ENCODE peak calls at places on chromosomes 1 and 21, in seven cellular contexts. M, V, G, F, W, D and X are unnamed samples.

GRCh38 chr1:35184495-35185199 is 8.3 kb downstream of the SFPQ start:
- DNase-seq in M (no peak), V (no peak), G (no peak), F (no peak), W (no peak), D (no peak), X (no peak)

GRCh38 chr1:197320991-197321531 is 53.0 kb downstream of the CRB1 start:
- DNase-seq in M (no peak), V (no peak), G (no peak), F (peak; percentile 4), W (no peak), D (no peak), X (no peak)

GRCh38 chr1:108719654-108720435 is 7.1 kb downstream of the FNDC7 start:
- DNase-seq in M (peak; percentile 13), V (peak; percentile 36), G (no peak), F (peak; percentile 90), W (peak; percentile 85), D (no peak), X (no peak)

GRCh38 chr1:201171063-201172036 is 17.1 kb upstream of the TMEM9 start:
- DNase-seq in M (peak; percentile 65), V (peak; percentile 81), G (no peak), F (peak; percentile 46), W (no peak), D (peak; percentile 23), X (peak; percentile 66)

GRCh38 chr1:10685851-10686403 is 110.5 kb downstream of the CASZ1 start:
- DNase-seq in M (peak; percentile 93), V (no peak), G (no peak), F (peak; percentile 16), W (no peak), D (no peak), X (no peak)

GRCh38 chr1:218524526-218524925 is 179.4 kb downstream of the TGFB2 start:
- DNase-seq in M (no peak), V (no peak), G (no peak), F (peak; percentile 44), W (no peak), D (no peak), X (no peak)

GRCh38 chr1:179770887-179771502 is 27.9 kb downstream of the FAM163A start:
- DNase-seq in M (no peak), V (peak; percentile 36), G (no peak), F (no peak), W (no peak), D (no peak), X (no peak)

GRCh38 chr1:108815566-108815965 is 41.3 kb downstream of the AKNAD1 start:
- DNase-seq in M (no peak), V (no peak), G (no peak), F (no peak), W (peak; percentile 33), D (no peak), X (no peak)

GRCh38 chr1:15323351-15323988 is 76.4 kb downstream of the FHAD1 start:
- DNase-seq in M (peak; percentile 42), V (peak; percentile 74), G (peak; percentile 79), F (peak; percentile 80), W (peak; percentile 46), D (peak; percentile 68), X (peak; percentile 46)

GRCh38 chr1:222195857-222196256 is 352.0 kb downstream of the HHIPL2 start:
- DNase-seq in M (no peak), V (no peak), G (no peak), F (peak; percentile 5), W (no peak), D (no peak), X (no peak)

GRCh38 chr1:17909634-17910033 is 154.5 kb downstream of the ACTL8 start:
- DNase-seq in M (no peak), V (peak; percentile 94), G (no peak), F (peak; percentile 24), W (no peak), D (no peak), X (no peak)

GRCh38 chr21:44046734-44047133 is 34.6 kb downstream of the TRAPPC10 start:
- DNase-seq in M (no peak), V (no peak), G (no peak), F (no peak), W (no peak), D (no peak), X (no peak)

GRCh38 chr1:9466780-9467755 is 72.2 kb upstream of the SLC25A33 start:
- DNase-seq in M (no peak), V (no peak), G (peak; percentile 72), F (peak; percentile 10), W (no peak), D (no peak), X (no peak)

GRCh38 chr1:229479660-229480399 is 28.3 kb downstream of the NUP133 start:
- DNase-seq in M (no peak), V (peak; percentile 66), G (no peak), F (no peak), W (no peak), D (no peak), X (no peak)

GRCh38 chr1:201889092-201889968 is 632 bp downstream of the SHISA4 start:
- DNase-seq in M (no peak), V (no peak), G (no peak), F (no peak), W (peak; percentile 31), D (no peak), X (no peak)

GRCh38 chr1:205444931-205445652 is 10.8 kb downstream of the BLACAT1 start:
- DNase-seq in M (no peak), V (peak; percentile 92), G (no peak), F (no peak), W (no peak), D (no peak), X (no peak)

GRCh38 chr1:53678507-53678906 is 60.5 kb downstream of the GLIS1 start:
- DNase-seq in M (no peak), V (no peak), G (no peak), F (peak; percentile 19), W (no peak), D (no peak), X (no peak)

GRCh38 chr1:37676281-37677243 is 15.8 kb upstream of the CDCA8 start:
- DNase-seq in M (no peak), V (no peak), G (no peak), F (no peak), W (no peak), D (no peak), X (no peak)

GRCh38 chr1:93878889-93879586 is at the start of gene DNTTIP2:
- DNase-seq in M (peak; percentile 87), V (peak; percentile 97), G (peak; percentile 89), F (peak; percentile 87), W (peak; percentile 89), D (peak; percentile 86), X (peak; percentile 88)
- H3K27ac ChIP-seq in M (peak within 1 kb of the TSS; percentile 92), V (peak within 1 kb of the TSS; percentile 86), G (peak within 1 kb of the TSS; percentile 79), F (peak within 1 kb of the TSS; percentile 99), W (peak within 1 kb of the TSS; percentile 95), D (peak within 1 kb of the TSS; percentile 91), X (peak within 1 kb of the TSS; percentile 95)

GRCh38 chr1:155326659-155327058 is 6.0 kb downstream of the RUSC1 start:
- DNase-seq in M (no peak), V (no peak), G (no peak), F (no peak), W (no peak), D (no peak), X (no peak)
- H3K36me3 ChIP-seq in M (peaks cover 2% of the 10 kb centered on the region), V (peaks cover 7% of the 10 kb centered on the region), G (peaks cover 54% of the 10 kb centered on the region), F (peaks cover 34% of the 10 kb centered on the region), W (peaks cover 18% of the 10 kb centered on the region), D (peaks cover 14% of the 10 kb centered on the region), X (peaks cover 13% of the 10 kb centered on the region)

GRCh38 chr21:31337086-31337485 is 7.0 kb downstream of the TIAM1 start:
- DNase-seq in M (no peak), V (no peak), G (no peak), F (no peak), W (no peak), D (no peak), X (no peak)

GRCh38 chr21:31337991-31338891 is 5.8 kb downstream of the TIAM1 start:
- DNase-seq in M (no peak), V (no peak), G (no peak), F (no peak), W (no peak), D (no peak), X (no peak)

GRCh38 chr21:31335957-31336738 is 7.9 kb downstream of the TIAM1 start:
- DNase-seq in M (no peak), V (no peak), G (no peak), F (peak; percentile 95), W (peak; percentile 56), D (no peak), X (no peak)

GRCh38 chr21:31334648-31335121 is 9.4 kb downstream of the TIAM1 start:
- DNase-seq in M (no peak), V (no peak), G (no peak), F (no peak), W (no peak), D (no peak), X (no peak)

DNA sequence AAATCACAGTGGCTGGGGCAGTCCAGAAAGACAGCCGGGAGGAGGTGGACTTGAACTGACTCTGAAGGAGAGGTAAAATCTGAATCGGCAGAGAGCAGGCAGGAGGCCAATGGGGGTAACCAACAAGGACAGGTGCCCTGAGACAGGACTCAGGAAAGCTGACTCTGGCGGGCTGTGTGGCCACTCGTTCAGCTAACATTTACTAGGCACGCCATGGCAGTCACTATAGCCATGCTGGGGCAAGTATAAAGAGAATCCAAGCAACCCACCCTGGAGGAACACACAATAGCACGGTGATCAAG is 7.4 kb downstream of the TIAM1 start:
- DNase-seq in M (no peak), V (no peak), G (no peak), F (no peak), W (no peak), D (no peak), X (no peak)
- H3K27ac ChIP-seq in M (no peak overlapping the region), V (no peak overlapping the region), G (no peak overlapping the region), F (no peak overlapping the region), W (no peak overlapping the region), D (no peak overlapping the region), X (no peak overlapping the region)

DNA sequence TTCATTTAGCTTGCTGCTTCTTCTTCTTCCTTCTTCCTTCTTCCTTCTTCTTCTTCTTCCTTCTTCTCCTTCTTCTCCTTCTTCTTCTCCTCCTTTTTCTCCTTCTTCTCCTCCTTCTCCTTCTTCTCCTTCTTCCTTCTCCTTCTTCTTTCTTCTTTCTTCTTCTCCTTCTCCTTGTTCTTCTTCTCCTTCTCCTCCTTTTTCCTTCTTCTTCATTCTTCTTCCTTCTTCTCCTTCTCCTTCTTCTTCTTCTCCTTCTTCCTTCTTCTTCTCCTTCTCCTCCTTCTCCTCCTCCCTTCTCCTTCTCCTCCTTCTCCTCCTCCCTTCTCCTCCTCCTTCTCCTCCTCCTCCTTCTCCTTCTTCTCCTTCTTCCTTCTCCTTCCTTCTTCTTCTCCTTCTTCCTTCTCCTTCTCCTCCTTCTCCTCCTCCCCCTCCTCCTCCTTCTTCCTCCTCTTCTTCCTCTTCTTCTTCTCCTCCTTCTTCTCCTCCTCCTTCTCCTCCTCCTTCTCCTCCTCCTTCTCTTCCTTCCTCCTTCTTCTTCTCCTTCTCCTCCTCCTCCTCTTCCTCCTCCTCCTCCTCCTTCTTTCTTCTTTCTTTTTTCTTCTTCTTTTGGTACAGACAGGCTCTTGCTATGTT is 110.1 kb downstream of the ST3GAL3 start:
- DNase-seq in M (no peak), V (no peak), G (no peak), F (no peak), W (no peak), D (no peak), X (no peak)
- H3K36me3 ChIP-seq in M (no peaks in the 10 kb centered on the region), V (no peaks in the 10 kb centered on the region), G (peaks cover 6% of the 10 kb centered on the region), F (peaks cover 15% of the 10 kb centered on the region), W (peaks cover 8% of the 10 kb centered on the region), D (peaks cover 37% of the 10 kb centered on the region), X (peaks cover 7% of the 10 kb centered on the region)

GRCh38 chr1:46345281-46345680 is 4.7 kb downstream of the NSUN4 start:
- DNase-seq in M (peak; percentile 45), V (no peak), G (no peak), F (no peak), W (no peak), D (no peak), X (no peak)
- H3K27ac ChIP-seq in M (peak overlapping the region; percentile 50), V (no peak overlapping the region), G (no peak overlapping the region), F (no peak overlapping the region), W (no peak overlapping the region), D (no peak overlapping the region), X (no peak overlapping the region)

GRCh38 chr1:155471891-155472290 is 90.7 kb downstream of the ASH1L start:
- DNase-seq in M (no peak), V (no peak), G (no peak), F (no peak), W (no peak), D (no peak), X (no peak)
- H3K36me3 ChIP-seq in M (peaks cover 2% of the 10 kb centered on the region), V (no peaks in the 10 kb centered on the region), G (peaks cover 26% of the 10 kb centered on the region), F (peaks cover 2% of the 10 kb centered on the region), W (peaks cover 6% of the 10 kb centered on the region), D (peaks cover 24% of the 10 kb centered on the region), X (peaks cover 5% of the 10 kb centered on the region)